ENCODE peak calls at places on chromosomes 13 and 19, in eight cellular contexts. One of them, this sample, is unnamed.
A peak's percentile ranks its signal among the peaks of the same experiment; 100 is the strongest.

GRCh38 chr13:43307921-43308433 is 284.6 kb downstream of the DNAJC15 start:
- DNase-seq in CD8-positive, alpha-beta memory T cell: no peak
- DNase-seq in uterus: peak; percentile 84
- DNase-seq in left ventricle myocardium inferior: peak; percentile 87
- DNase-seq in K562: no peak
- DNase-seq in left lung: peak; percentile 81
- DNase-seq in ovary: peak; percentile 94
- DNase-seq in upper lobe of right lung: peak; percentile 87
- DNase-seq in this sample: peak; percentile 50

GRCh38 chr13:51058461-51059167 is 52.5 kb downstream of the C13orf42 start:
- DNase-seq in CD8-positive, alpha-beta memory T cell: no peak
- DNase-seq in uterus: no peak
- DNase-seq in left ventricle myocardium inferior: no peak
- DNase-seq in K562: no peak
- DNase-seq in left lung: no peak
- DNase-seq in ovary: no peak
- DNase-seq in upper lobe of right lung: no peak
- DNase-seq in this sample: no peak

GRCh38 chr19:53808710-53809125 is 15.4 kb downstream of the NLRP12 start:
- DNase-seq in CD8-positive, alpha-beta memory T cell: no peak
- DNase-seq in uterus: no peak
- DNase-seq in left ventricle myocardium inferior: no peak
- DNase-seq in K562: peak; percentile 1
- DNase-seq in left lung: no peak
- DNase-seq in ovary: no peak
- DNase-seq in upper lobe of right lung: no peak
- DNase-seq in this sample: peak; percentile 59

GRCh38 chr19:19643158-19644053 is at the start of gene GMIP:
- DNase-seq in CD8-positive, alpha-beta memory T cell: peak; percentile 83
- DNase-seq in uterus: peak; percentile 78
- DNase-seq in left ventricle myocardium inferior: peak; percentile 82
- DNase-seq in K562: peak; percentile 94
- DNase-seq in left lung: peak; percentile 86
- DNase-seq in ovary: peak; percentile 80
- DNase-seq in upper lobe of right lung: peak; percentile 92
- DNase-seq in this sample: peak; percentile 95

GRCh38 chr19:49200238-49200862 is 42.8 kb downstream of the TRPM4 start:
- DNase-seq in CD8-positive, alpha-beta memory T cell: no peak
- DNase-seq in uterus: no peak
- DNase-seq in left ventricle myocardium inferior: no peak
- DNase-seq in K562: peak; percentile 95
- DNase-seq in left lung: no peak
- DNase-seq in ovary: no peak
- DNase-seq in upper lobe of right lung: no peak
- DNase-seq in this sample: peak; percentile 74

GRCh38 chr13:110109910-110110309 is 197.0 kb downstream of the COL4A1 start:
- DNase-seq in CD8-positive, alpha-beta memory T cell: no peak
- DNase-seq in uterus: peak; percentile 77
- DNase-seq in left ventricle myocardium inferior: peak; percentile 80
- DNase-seq in K562: no peak
- DNase-seq in left lung: peak; percentile 63
- DNase-seq in ovary: peak; percentile 42
- DNase-seq in upper lobe of right lung: no peak
- DNase-seq in this sample: no peak

GRCh38 chr13:98187862-98188261 is 10.8 kb upstream of the RNF113B start:
- DNase-seq in CD8-positive, alpha-beta memory T cell: no peak
- DNase-seq in uterus: no peak
- DNase-seq in left ventricle myocardium inferior: no peak
- DNase-seq in K562: no peak
- DNase-seq in left lung: no peak
- DNase-seq in ovary: no peak
- DNase-seq in upper lobe of right lung: no peak
- DNase-seq in this sample: no peak

GRCh38 chr19:56199686-56200085 is 2.1 kb upstream of the ZSCAN5B start:
- DNase-seq in CD8-positive, alpha-beta memory T cell: no peak
- DNase-seq in uterus: no peak
- DNase-seq in left ventricle myocardium inferior: no peak
- DNase-seq in K562: no peak
- DNase-seq in left lung: no peak
- DNase-seq in ovary: no peak
- DNase-seq in upper lobe of right lung: no peak
- DNase-seq in this sample: no peak

GRCh38 chr13:20825476-20825875 is 51.7 kb upstream of the EEF1AKMT1 start:
- DNase-seq in CD8-positive, alpha-beta memory T cell: no peak
- DNase-seq in uterus: no peak
- DNase-seq in left ventricle myocardium inferior: no peak
- DNase-seq in K562: no peak
- DNase-seq in left lung: no peak
- DNase-seq in ovary: no peak
- DNase-seq in upper lobe of right lung: no peak
- DNase-seq in this sample: peak; percentile 53

GRCh38 chr13:27472941-27473340 is 22.6 kb upstream of the MTIF3 start:
- DNase-seq in CD8-positive, alpha-beta memory T cell: no peak
- DNase-seq in uterus: no peak
- DNase-seq in left ventricle myocardium inferior: no peak
- DNase-seq in K562: no peak
- DNase-seq in left lung: no peak
- DNase-seq in ovary: no peak
- DNase-seq in upper lobe of right lung: no peak
- DNase-seq in this sample: no peak

GRCh38 chr13:33349996-33350826 is 64.7 kb upstream of the STARD13 start:
- DNase-seq in CD8-positive, alpha-beta memory T cell: no peak
- DNase-seq in uterus: peak; percentile 69
- DNase-seq in left ventricle myocardium inferior: peak; percentile 65
- DNase-seq in K562: no peak
- DNase-seq in left lung: peak; percentile 58
- DNase-seq in ovary: peak; percentile 63
- DNase-seq in upper lobe of right lung: peak; percentile 81
- DNase-seq in this sample: no peak

GRCh38 chr19:5484398-5485285 is 29.4 kb downstream of the ZNRF4 start:
- DNase-seq in CD8-positive, alpha-beta memory T cell: no peak
- DNase-seq in uterus: no peak
- DNase-seq in left ventricle myocardium inferior: no peak
- DNase-seq in K562: no peak
- DNase-seq in left lung: no peak
- DNase-seq in ovary: no peak
- DNase-seq in upper lobe of right lung: no peak
- DNase-seq in this sample: no peak

GRCh38 chr13:105090244-105090643 is 1445.2 kb downstream of the EFNB2 start:
- DNase-seq in CD8-positive, alpha-beta memory T cell: no peak
- DNase-seq in uterus: no peak
- DNase-seq in left ventricle myocardium inferior: no peak
- DNase-seq in K562: no peak
- DNase-seq in left lung: no peak
- DNase-seq in ovary: no peak
- DNase-seq in upper lobe of right lung: no peak
- DNase-seq in this sample: no peak

GRCh38 chr13:24341439-24341838 is 32.1 kb downstream of the C1QTNF9 start:
- DNase-seq in CD8-positive, alpha-beta memory T cell: no peak
- DNase-seq in uterus: no peak
- DNase-seq in left ventricle myocardium inferior: no peak
- DNase-seq in K562: no peak
- DNase-seq in left lung: no peak
- DNase-seq in ovary: no peak
- DNase-seq in upper lobe of right lung: no peak
- DNase-seq in this sample: no peak

GRCh38 chr13:33183431-33184130 is 102.0 kb downstream of the STARD13 start:
- DNase-seq in CD8-positive, alpha-beta memory T cell: no peak
- DNase-seq in uterus: no peak
- DNase-seq in left ventricle myocardium inferior: no peak
- DNase-seq in K562: no peak
- DNase-seq in left lung: no peak
- DNase-seq in ovary: no peak
- DNase-seq in upper lobe of right lung: no peak
- DNase-seq in this sample: no peak

GRCh38 chr19:1665565-1666047 is 13.2 kb upstream of the TCF3 start:
- DNase-seq in CD8-positive, alpha-beta memory T cell: no peak
- DNase-seq in uterus: no peak
- DNase-seq in left ventricle myocardium inferior: no peak
- DNase-seq in K562: peak; percentile 66
- DNase-seq in left lung: no peak
- DNase-seq in ovary: no peak
- DNase-seq in upper lobe of right lung: no peak
- DNase-seq in this sample: no peak
- H3K4me3 ChIP-seq in CD8-positive, alpha-beta memory T cell: no peak overlapping the region
- H3K4me3 ChIP-seq in uterus: no peak overlapping the region
- H3K4me3 ChIP-seq in left ventricle myocardium inferior: no peak overlapping the region
- H3K4me3 ChIP-seq in K562: no peak overlapping the region
- H3K4me3 ChIP-seq in left lung: no peak overlapping the region
- H3K4me3 ChIP-seq in ovary: no peak overlapping the region
- H3K4me3 ChIP-seq in upper lobe of right lung: no peak overlapping the region
- H3K4me3 ChIP-seq in this sample: no peak overlapping the region

GRCh38 chr19:17101686-17102628 is 26.4 kb downstream of the MYO9B start:
- DNase-seq in CD8-positive, alpha-beta memory T cell: no peak
- DNase-seq in uterus: no peak
- DNase-seq in left ventricle myocardium inferior: no peak
- DNase-seq in K562: no peak
- DNase-seq in left lung: no peak
- DNase-seq in ovary: no peak
- DNase-seq in upper lobe of right lung: no peak
- DNase-seq in this sample: no peak

GRCh38 chr19:17107546-17108452 is 32.2 kb downstream of the MYO9B start:
- DNase-seq in CD8-positive, alpha-beta memory T cell: no peak
- DNase-seq in uterus: peak; percentile 95
- DNase-seq in left ventricle myocardium inferior: peak; percentile 65
- DNase-seq in K562: no peak
- DNase-seq in left lung: peak; percentile 86
- DNase-seq in ovary: peak; percentile 52
- DNase-seq in upper lobe of right lung: peak; percentile 78
- DNase-seq in this sample: peak; percentile 87

GRCh38 chr19:17103177-17103576 is 27.6 kb downstream of the MYO9B start:
- DNase-seq in CD8-positive, alpha-beta memory T cell: no peak
- DNase-seq in uterus: no peak
- DNase-seq in left ventricle myocardium inferior: no peak
- DNase-seq in K562: peak; percentile 50
- DNase-seq in left lung: no peak
- DNase-seq in ovary: no peak
- DNase-seq in upper lobe of right lung: no peak
- DNase-seq in this sample: peak; percentile 55

GRCh38 chr19:17105548-17105947 is 30.0 kb downstream of the MYO9B start:
- DNase-seq in CD8-positive, alpha-beta memory T cell: no peak
- DNase-seq in uterus: no peak
- DNase-seq in left ventricle myocardium inferior: no peak
- DNase-seq in K562: no peak
- DNase-seq in left lung: no peak
- DNase-seq in ovary: no peak
- DNase-seq in upper lobe of right lung: no peak
- DNase-seq in this sample: peak; percentile 68

GRCh38 chr19:17104679-17105078 is 29.1 kb downstream of the MYO9B start:
- DNase-seq in CD8-positive, alpha-beta memory T cell: no peak
- DNase-seq in uterus: no peak
- DNase-seq in left ventricle myocardium inferior: no peak
- DNase-seq in K562: no peak
- DNase-seq in left lung: no peak
- DNase-seq in ovary: no peak
- DNase-seq in upper lobe of right lung: no peak
- DNase-seq in this sample: no peak
- H3K36me3 ChIP-seq in CD8-positive, alpha-beta memory T cell: peaks cover 35% of the 10 kb centered on the region
- H3K36me3 ChIP-seq in uterus: no peaks in the 10 kb centered on the region
- H3K36me3 ChIP-seq in left ventricle myocardium inferior: peaks cover 31% of the 10 kb centered on the region
- H3K36me3 ChIP-seq in K562: peaks cover 66% of the 10 kb centered on the region
- H3K36me3 ChIP-seq in left lung: peaks cover 52% of the 10 kb centered on the region
- H3K36me3 ChIP-seq in ovary: no peaks in the 10 kb centered on the region
- H3K36me3 ChIP-seq in upper lobe of right lung: peaks cover 35% of the 10 kb centered on the region
- H3K36me3 ChIP-seq in this sample: peaks cover 3% of the 10 kb centered on the region

GRCh38 chr19:17656970-17657369 is 31.2 kb downstream of the UNC13A start:
- DNase-seq in CD8-positive, alpha-beta memory T cell: no peak
- DNase-seq in uterus: no peak
- DNase-seq in left ventricle myocardium inferior: no peak
- DNase-seq in K562: no peak
- DNase-seq in left lung: no peak
- DNase-seq in ovary: no peak
- DNase-seq in upper lobe of right lung: no peak
- DNase-seq in this sample: no peak
- H3K4me1 ChIP-seq in CD8-positive, alpha-beta memory T cell: no peaks in the 10 kb centered on the region
- H3K4me1 ChIP-seq in uterus: no peaks in the 10 kb centered on the region
- H3K4me1 ChIP-seq in left ventricle myocardium inferior: no peaks in the 10 kb centered on the region
- H3K4me1 ChIP-seq in K562: no peaks in the 10 kb centered on the region
- H3K4me1 ChIP-seq in left lung: no peaks in the 10 kb centered on the region
- H3K4me1 ChIP-seq in ovary: peaks cover 7% of the 10 kb centered on the region
- H3K4me1 ChIP-seq in upper lobe of right lung: peaks cover 5% of the 10 kb centered on the region
- H3K4me1 ChIP-seq in this sample: no peaks in the 10 kb centered on the region

DNA sequence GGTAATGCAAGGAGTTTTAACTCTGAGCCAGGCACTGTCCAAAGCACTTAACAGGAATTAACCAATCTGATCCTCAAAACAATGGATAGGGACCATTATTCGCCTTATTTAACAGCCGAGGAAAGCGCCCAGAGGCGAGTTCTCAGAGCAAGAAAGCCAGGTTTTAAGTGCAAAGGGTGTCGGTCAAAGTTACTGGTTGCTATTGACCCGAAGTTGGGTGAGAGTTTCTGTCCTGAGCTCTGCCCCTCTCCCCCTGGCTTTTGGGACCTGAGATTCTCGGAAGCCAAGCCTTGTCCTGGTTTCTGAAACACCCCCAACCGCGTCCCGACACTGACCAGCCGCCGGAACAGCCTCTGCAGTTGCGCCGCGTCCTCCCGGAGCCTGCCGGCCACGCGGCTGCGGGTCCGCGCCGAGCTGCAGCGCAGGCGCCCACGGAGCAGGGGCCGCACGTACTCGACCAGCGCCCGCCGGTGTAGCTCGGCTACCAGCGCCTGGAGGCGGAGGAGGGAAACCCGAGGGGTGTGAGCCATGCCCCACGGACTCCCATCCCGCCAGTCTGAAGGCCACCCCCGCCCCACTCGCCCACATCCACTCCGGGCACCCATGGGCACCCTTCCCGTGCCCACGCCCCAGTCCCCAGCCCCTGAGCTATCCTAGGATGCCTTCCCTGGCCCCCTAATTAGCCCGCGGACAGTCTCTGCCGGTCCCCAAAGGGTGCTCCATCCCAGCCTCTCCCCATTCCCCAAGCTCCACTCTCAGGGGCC is 27.8 kb downstream of the EXOC3L2 start:
- DNase-seq in CD8-positive, alpha-beta memory T cell: no peak
- DNase-seq in uterus: no peak
- DNase-seq in left ventricle myocardium inferior: no peak
- DNase-seq in K562: no peak
- DNase-seq in left lung: no peak
- DNase-seq in ovary: no peak
- DNase-seq in upper lobe of right lung: no peak
- DNase-seq in this sample: no peak
- H3K4me3 ChIP-seq in CD8-positive, alpha-beta memory T cell: no peak overlapping the region
- H3K4me3 ChIP-seq in uterus: no peak overlapping the region
- H3K4me3 ChIP-seq in left ventricle myocardium inferior: peak overlapping the region; percentile 33
- H3K4me3 ChIP-seq in K562: no peak overlapping the region
- H3K4me3 ChIP-seq in left lung: no peak overlapping the region
- H3K4me3 ChIP-seq in ovary: no peak overlapping the region
- H3K4me3 ChIP-seq in upper lobe of right lung: no peak overlapping the region
- H3K4me3 ChIP-seq in this sample: no peak overlapping the region

This sample was measured in Karpas-422.